ENCODE peak calls at places on chromosomes 6 and 20, in eight cellular contexts. A is psoas muscle, B is left cardiac atrium, T is SHP77, W is activated gamma-delta T cell treated with Interleukin-2 at 50 U/mL for 16 hours, N is A172, Y is NCI-H2081, G is heart right ventricle. U is an unnamed sample.

GRCh38 chr6:139588076-139588639 is 213.7 kb upstream of the CITED2 start:
- DNase-seq in Y (peak; percentile 63), A (no peak), B (no peak), G (peak; percentile 14), W (no peak), T (peak; percentile 50), N (peak; percentile 87), U (no peak)

GRCh38 chr6:81326856-81327561 is 425.5 kb downstream of the TENT5A start:
- DNase-seq in T (no peak), Y (no peak), G (peak; percentile 13), B (no peak), W (no peak), N (no peak), A (no peak), U (no peak)

GRCh38 chr20:46690219-46691111 is 1.2 kb upstream of the TP53RK start:
- DNase-seq in N (no peak), Y (no peak), G (no peak), A (no peak), W (no peak), T (no peak), B (no peak), U (no peak)

GRCh38 chr20:17662333-17663039 is 19.6 kb downstream of the RRBP1 start:
- DNase-seq in N (peak; percentile 31), T (no peak), B (peak; percentile 73), Y (no peak), A (peak; percentile 62), G (peak; percentile 52), W (no peak), U (no peak)

GRCh38 chr6:7060769-7061516 is 46.8 kb upstream of the RREB1 start:
- DNase-seq in A (no peak), G (no peak), B (no peak), T (no peak), N (no peak), Y (no peak), W (no peak), U (no peak)

GRCh38 chr6:52543729-52544324 is 33.0 kb downstream of the TRAM2 start:
- DNase-seq in A (no peak), B (no peak), Y (no peak), G (no peak), N (peak; percentile 87), W (no peak), T (no peak), U (no peak)

GRCh38 chr6:6978731-6979130 is 129.0 kb upstream of the RREB1 start:
- DNase-seq in N (no peak), B (no peak), T (no peak), Y (no peak), W (no peak), G (no peak), A (no peak), U (no peak)

GRCh38 chr20:25039697-25040437 is 18.1 kb downstream of the ACSS1 start:
- DNase-seq in W (no peak), B (peak; percentile 82), N (peak; percentile 71), A (peak; percentile 92), Y (no peak), G (peak; percentile 90), T (no peak), U (no peak)

GRCh38 chr20:25070821-25071473 is 11.0 kb downstream of the VSX1 start:
- DNase-seq in W (no peak), N (no peak), G (no peak), Y (no peak), A (no peak), B (no peak), T (no peak), U (no peak)

GRCh38 chr6:45488884-45489283 is 111.2 kb upstream of the SUPT3H start:
- DNase-seq in A (no peak), N (no peak), T (no peak), W (no peak), Y (no peak), G (no peak), B (no peak), U (no peak)

GRCh38 chr6:40347571-40348011 is 239.6 kb downstream of the LRFN2 start:
- DNase-seq in T (no peak), B (no peak), N (no peak), A (no peak), G (no peak), Y (no peak), W (no peak), U (no peak)